ENCODE peak calls at places on chromosomes 12 and 14, in seven cellular contexts. One of them, this sample, is unnamed.
A peak's percentile ranks its signal among the peaks of the same experiment; 100 is the strongest.

GRCh38 chr14:73467800-73468199 is 9.5 kb upstream of the NUMB start:
- DNase-seq in GM12891: no peak
- DNase-seq in breast epithelium: no peak
- DNase-seq in K562: no peak
- DNase-seq in HL-60: no peak
- DNase-seq in vagina: no peak
- DNase-seq in HCT116: no peak
- DNase-seq in this sample: no peak

GRCh38 chr12:54232790-54233189 is 44.0 kb upstream of the SMUG1 start:
- DNase-seq in GM12891: no peak
- DNase-seq in breast epithelium: no peak
- DNase-seq in K562: no peak
- DNase-seq in HL-60: no peak
- DNase-seq in vagina: no peak
- DNase-seq in HCT116: no peak
- DNase-seq in this sample: no peak

GRCh38 chr12:79737875-79738718 is 47.3 kb upstream of the PAWR start:
- DNase-seq in GM12891: peak; percentile 10
- DNase-seq in breast epithelium: no peak
- DNase-seq in K562: peak; percentile 44
- DNase-seq in HL-60: peak; percentile 7
- DNase-seq in vagina: no peak
- DNase-seq in HCT116: peak; percentile 54
- DNase-seq in this sample: no peak

GRCh38 chr14:69152944-69153847 is at the start of gene DCAF5:
- DNase-seq in GM12891: peak; percentile 95
- DNase-seq in breast epithelium: peak; percentile 93
- DNase-seq in K562: peak; percentile 86
- DNase-seq in HL-60: peak; percentile 87
- DNase-seq in vagina: no peak
- DNase-seq in HCT116: peak; percentile 84
- DNase-seq in this sample: peak; percentile 98

GRCh38 chr12:16323638-16324037 is 23.8 kb upstream of the MGST1 start:
- DNase-seq in GM12891: no peak
- DNase-seq in breast epithelium: no peak
- DNase-seq in K562: no peak
- DNase-seq in HL-60: no peak
- DNase-seq in vagina: no peak
- DNase-seq in HCT116: no peak
- DNase-seq in this sample: no peak

GRCh38 chr12:117090388-117090787 is 8.8 kb downstream of the TESC start:
- DNase-seq in GM12891: no peak
- DNase-seq in breast epithelium: no peak
- DNase-seq in K562: no peak
- DNase-seq in HL-60: no peak
- DNase-seq in vagina: no peak
- DNase-seq in HCT116: no peak
- DNase-seq in this sample: no peak

GRCh38 chr12:64699504-64700115 is 59.6 kb downstream of the GNS start:
- DNase-seq in GM12891: no peak
- DNase-seq in breast epithelium: no peak
- DNase-seq in K562: no peak
- DNase-seq in HL-60: peak; percentile 83
- DNase-seq in vagina: no peak
- DNase-seq in HCT116: no peak
- DNase-seq in this sample: no peak

GRCh38 chr14:79407572-79407971 is 803.7 kb downstream of the DIO2 start:
- DNase-seq in GM12891: no peak
- DNase-seq in breast epithelium: no peak
- DNase-seq in K562: no peak
- DNase-seq in HL-60: no peak
- DNase-seq in vagina: no peak
- DNase-seq in HCT116: no peak
- DNase-seq in this sample: no peak

GRCh38 chr12:121124402-121125109 is 8.1 kb upstream of the P2RX7 start:
- DNase-seq in GM12891: no peak
- DNase-seq in breast epithelium: no peak
- DNase-seq in K562: no peak
- DNase-seq in HL-60: no peak
- DNase-seq in vagina: no peak
- DNase-seq in HCT116: peak; percentile 87
- DNase-seq in this sample: no peak

DNA sequence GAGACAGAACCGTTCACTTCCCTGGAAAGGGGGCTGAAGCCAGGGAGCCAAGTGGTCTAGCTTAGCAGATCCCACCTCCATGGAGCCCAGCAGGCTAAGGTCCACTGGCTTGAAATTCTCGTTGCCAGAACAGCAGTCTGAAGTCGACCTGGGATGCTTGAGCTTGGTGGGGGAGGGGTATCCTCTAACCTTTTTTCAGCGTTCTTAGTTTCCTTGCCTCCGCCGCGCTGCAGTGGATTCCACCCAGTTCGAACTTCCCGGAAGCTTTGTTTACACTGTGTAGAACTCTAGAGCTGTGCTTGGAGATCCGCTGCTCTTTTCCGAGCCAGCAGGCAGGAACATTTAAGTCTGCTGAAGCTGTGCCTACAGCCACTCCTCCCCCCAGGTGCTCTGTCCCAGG is 45.2 kb upstream of the FKBP4 start:
- DNase-seq in GM12891: no peak
- DNase-seq in breast epithelium: no peak
- DNase-seq in K562: no peak
- DNase-seq in HL-60: no peak
- DNase-seq in vagina: peak; percentile 67
- DNase-seq in HCT116: no peak
- DNase-seq in this sample: peak; percentile 4
- TF ChIP-seq POLR2AphosphoS5 in GM12891: no peak
- TF ChIP-seq POLR2AphosphoS5 in breast epithelium: no peak
- TF ChIP-seq POLR2AphosphoS5 in K562: no peak
- TF ChIP-seq POLR2AphosphoS5 in HL-60: no peak
- TF ChIP-seq POLR2AphosphoS5 in vagina: no peak
- TF ChIP-seq POLR2AphosphoS5 in HCT116: no peak
- TF ChIP-seq POLR2AphosphoS5 in this sample: no peak

GRCh38 chr14:104171948-104172347 is 33.6 kb downstream of the KIF26A start:
- DNase-seq in GM12891: no peak
- DNase-seq in breast epithelium: no peak
- DNase-seq in K562: no peak
- DNase-seq in HL-60: no peak
- DNase-seq in vagina: no peak
- DNase-seq in HCT116: no peak
- DNase-seq in this sample: no peak
- TF ChIP-seq POLR2AphosphoS5 in GM12891: no peak
- TF ChIP-seq POLR2AphosphoS5 in breast epithelium: no peak
- TF ChIP-seq POLR2AphosphoS5 in K562: no peak
- TF ChIP-seq POLR2AphosphoS5 in HL-60: no peak
- TF ChIP-seq POLR2AphosphoS5 in vagina: no peak
- TF ChIP-seq POLR2AphosphoS5 in HCT116: no peak
- TF ChIP-seq POLR2AphosphoS5 in this sample: no peak

GRCh38 chr12:67988600-67988999 is 647 bp upstream of the IFNG-AS1 start:
- DNase-seq in GM12891: no peak
- DNase-seq in breast epithelium: no peak
- DNase-seq in K562: no peak
- DNase-seq in HL-60: no peak
- DNase-seq in vagina: no peak
- DNase-seq in HCT116: no peak
- DNase-seq in this sample: no peak

GRCh38 chr12:67982165-67982563 is 7.1 kb upstream of the IFNG-AS1 start:
- DNase-seq in GM12891: no peak
- DNase-seq in breast epithelium: no peak
- DNase-seq in K562: no peak
- DNase-seq in HL-60: no peak
- DNase-seq in vagina: no peak
- DNase-seq in HCT116: no peak
- DNase-seq in this sample: no peak

GRCh38 chr12:67991158-67991557 is 1.9 kb downstream of the IFNG-AS1 start:
- DNase-seq in GM12891: no peak
- DNase-seq in breast epithelium: no peak
- DNase-seq in K562: no peak
- DNase-seq in HL-60: no peak
- DNase-seq in vagina: no peak
- DNase-seq in HCT116: no peak
- DNase-seq in this sample: no peak

GRCh38 chr12:67989184-67989965 is at the start of gene IFNG-AS1:
- DNase-seq in GM12891: no peak
- DNase-seq in breast epithelium: no peak
- DNase-seq in K562: no peak
- DNase-seq in HL-60: no peak
- DNase-seq in vagina: no peak
- DNase-seq in HCT116: no peak
- DNase-seq in this sample: no peak

DNA sequence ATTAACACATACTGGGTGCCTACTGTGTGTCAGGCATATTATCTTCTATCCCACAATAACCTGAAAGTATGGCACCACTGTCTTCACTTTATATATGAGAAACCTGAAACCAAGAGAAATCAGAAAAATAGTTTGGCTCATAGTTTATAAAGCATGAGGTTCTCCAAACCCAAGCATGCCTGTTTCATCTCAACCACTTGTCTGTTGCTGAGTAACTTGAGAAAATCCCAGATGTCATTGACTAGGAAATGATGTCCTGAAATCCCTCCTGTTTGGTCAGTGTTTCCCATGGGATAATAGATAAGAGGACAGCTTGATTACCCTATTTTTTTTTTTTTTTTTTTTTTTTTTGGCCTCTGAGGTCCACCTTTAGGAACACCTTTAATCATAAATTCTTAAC is 2.6 kb upstream of the IFNG-AS1 start:
- DNase-seq in GM12891: no peak
- DNase-seq in breast epithelium: no peak
- DNase-seq in K562: no peak
- DNase-seq in HL-60: no peak
- DNase-seq in vagina: no peak
- DNase-seq in HCT116: no peak
- DNase-seq in this sample: no peak
- TF ChIP-seq POLR2AphosphoS5 in GM12891: no peak
- TF ChIP-seq POLR2AphosphoS5 in breast epithelium: no peak
- TF ChIP-seq POLR2AphosphoS5 in K562: no peak
- TF ChIP-seq POLR2AphosphoS5 in HL-60: no peak
- TF ChIP-seq POLR2AphosphoS5 in vagina: no peak
- TF ChIP-seq POLR2AphosphoS5 in HCT116: no peak
- TF ChIP-seq POLR2AphosphoS5 in this sample: no peak

GRCh38 chr12:109753959-109754358 is 40.3 kb downstream of the FAM222A start:
- DNase-seq in GM12891: no peak
- DNase-seq in breast epithelium: peak; percentile 24
- DNase-seq in K562: no peak
- DNase-seq in HL-60: no peak
- DNase-seq in vagina: no peak
- DNase-seq in HCT116: no peak
- DNase-seq in this sample: no peak

GRCh38 chr12:109753054-109753401 is 39.4 kb downstream of the FAM222A start:
- DNase-seq in GM12891: no peak
- DNase-seq in breast epithelium: no peak
- DNase-seq in K562: no peak
- DNase-seq in HL-60: no peak
- DNase-seq in vagina: no peak
- DNase-seq in HCT116: no peak
- DNase-seq in this sample: no peak

GRCh38 chr12:109756457-109756856 is 42.8 kb downstream of the FAM222A start:
- DNase-seq in GM12891: no peak
- DNase-seq in breast epithelium: no peak
- DNase-seq in K562: no peak
- DNase-seq in HL-60: no peak
- DNase-seq in vagina: no peak
- DNase-seq in HCT116: no peak
- DNase-seq in this sample: no peak

GRCh38 chr12:109757671-109758265 is 44.1 kb downstream of the FAM222A start:
- DNase-seq in GM12891: no peak
- DNase-seq in breast epithelium: peak; percentile 15
- DNase-seq in K562: no peak
- DNase-seq in HL-60: no peak
- DNase-seq in vagina: no peak
- DNase-seq in HCT116: no peak
- DNase-seq in this sample: no peak

GRCh38 chr12:109752117-109753053 is 38.8 kb downstream of the FAM222A start:
- DNase-seq in GM12891: no peak
- DNase-seq in breast epithelium: peak; percentile 24
- DNase-seq in K562: no peak
- DNase-seq in HL-60: no peak
- DNase-seq in vagina: no peak
- DNase-seq in HCT116: no peak
- DNase-seq in this sample: no peak
- TF ChIP-seq POLR2AphosphoS5 in GM12891: no peak
- TF ChIP-seq POLR2AphosphoS5 in breast epithelium: no peak
- TF ChIP-seq POLR2AphosphoS5 in K562: no peak
- TF ChIP-seq POLR2AphosphoS5 in HL-60: no peak
- TF ChIP-seq POLR2AphosphoS5 in vagina: no peak
- TF ChIP-seq POLR2AphosphoS5 in HCT116: no peak
- TF ChIP-seq POLR2AphosphoS5 in this sample: no peak